ENCODE peak calls at places on chromosomes 16 and 17, in five cellular contexts. H is A549, S is hepatocyte, B is upper lobe of right lung, M is AG09309. A is an unnamed sample.

GRCh38 chr16:13919330-13919682 is 648 bp upstream of the ERCC4 start:
- DNase-seq in H (peak; percentile 40), S (peak; percentile 56), B (no peak), M (no peak), A (no peak)

GRCh38 chr17:77434136-77435114 is 293.7 kb downstream of the SEC14L1 start:
- DNase-seq in H (no peak), S (no peak), B (no peak), M (no peak), A (no peak)

GRCh38 chr16:29903579-29903978 is 3.3 kb downstream of the ASPHD1 start:
- DNase-seq in H (no peak), S (no peak), B (no peak), M (no peak), A (no peak)

GRCh38 chr17:48175692-48176450 is 68.3 kb downstream of the SNX11 start:
- DNase-seq in H (no peak), S (no peak), B (no peak), M (peak; percentile 34), A (no peak)

GRCh38 chr17:65433592-65433991 is 127.9 kb downstream of the AXIN2 start:
- DNase-seq in H (no peak), S (peak; percentile 45), B (no peak), M (no peak), A (no peak)

GRCh38 chr17:48841395-48841831 is 10.6 kb downstream of the CALCOCO2 start:
- DNase-seq in H (no peak), S (no peak), B (no peak), M (peak; percentile 38), A (no peak)

GRCh38 chr17:77325537-77325825 is 184.7 kb downstream of the SEC14L1 start:
- DNase-seq in H (no peak), S (no peak), B (no peak), M (no peak), A (no peak)

GRCh38 chr16:17416461-17417221 is 54.1 kb downstream of the XYLT1 start:
- DNase-seq in H (no peak), S (peak; percentile 24), B (peak; percentile 71), M (no peak), A (peak; percentile 78)

GRCh38 chr17:34252138-34252889 is 2.8 kb upstream of the CCL2 start:
- DNase-seq in H (peak; percentile 62), S (peak; percentile 84), B (peak; percentile 91), M (peak; percentile 80), A (peak; percentile 67)

GRCh38 chr16:69166946-69167930 is 19.7 kb upstream of the SNTB2 start:
- DNase-seq in H (no peak), S (no peak), B (no peak), M (no peak), A (no peak)

GRCh38 chr16:84720180-84720579 is 20.4 kb downstream of the USP10 start:
- DNase-seq in H (no peak), S (peak; percentile 48), B (no peak), M (no peak), A (no peak)

GRCh38 chr17:78114831-78115723 is 13.5 kb downstream of the TMC6 start:
- DNase-seq in H (no peak), S (no peak), B (no peak), M (no peak), A (no peak)

GRCh38 chr17:15237106-15237425 is 28.1 kb downstream of the PMP22 start:
- DNase-seq in H (no peak), S (no peak), B (no peak), M (no peak), A (no peak)

GRCh38 chr16:80570106-80570478 is 29.3 kb downstream of the DYNLRB2 start:
- DNase-seq in H (no peak), S (peak; percentile 19), B (no peak), M (no peak), A (no peak)

GRCh38 chr17:44074231-44074910 is 3.8 kb downstream of the G6PC3 start:
- DNase-seq in H (no peak), S (no peak), B (no peak), M (no peak), A (peak; percentile 56)

GRCh38 chr17:51540151-51540550 is 279.8 kb downstream of the UTP18 start:
- DNase-seq in H (no peak), S (no peak), B (no peak), M (no peak), A (no peak)

GRCh38 chr16:59611556-59611955 is 877.4 kb upstream of the GOT2 start:
- DNase-seq in H (no peak), S (no peak), B (no peak), M (no peak), A (no peak)

GRCh38 chr16:27706803-27707685 is 157.1 kb downstream of the KATNIP start:
- DNase-seq in H (no peak), S (no peak), B (peak; percentile 32), M (no peak), A (no peak)

GRCh38 chr17:33204701-33205100 is 88.4 kb downstream of the ASIC2 start:
- DNase-seq in H (no peak), S (no peak), B (no peak), M (no peak), A (no peak)

GRCh38 chr17:57889892-57890856 is 40.3 kb upstream of the MRPS23 start:
- DNase-seq in H (peak; percentile 83), S (no peak), B (peak; percentile 89), M (peak; percentile 63), A (peak; percentile 75)

GRCh38 chr17:57312242-57312641 is 55.9 kb downstream of the MSI2 start:
- DNase-seq in H (no peak), S (no peak), B (no peak), M (no peak), A (peak; percentile 45)

GRCh38 chr17:78291944-78292910 is 60.8 kb downstream of the TMEM235 start:
- DNase-seq in H (no peak), S (no peak), B (no peak), M (no peak), A (no peak)

GRCh38 chr16:89257281-89257731 is 39.8 kb downstream of the ZNF778 start:
- DNase-seq in H (no peak), S (no peak), B (no peak), M (no peak), A (peak; percentile 74)

GRCh38 chr16:85615014-85615851 is 2.1 kb downstream of the GSE1 start:
- DNase-seq in H (peak; percentile 43), S (peak; percentile 95), B (peak; percentile 96), M (no peak), A (peak; percentile 90)

GRCh38 chr16:31505483-31505882 is 2.7 kb downstream of the RUSF1 start:
- DNase-seq in H (no peak), S (no peak), B (no peak), M (no peak), A (no peak)

GRCh38 chr17:41975099-41976083 is 8.8 kb downstream of the CNP start:
- DNase-seq in H (no peak), S (no peak), B (no peak), M (no peak), A (no peak)

GRCh38 chr16:53080345-53081031 is 25.7 kb downstream of the CHD9 start:
- DNase-seq in H (peak; percentile 89), S (peak; percentile 85), B (no peak), M (peak; percentile 75), A (no peak)

GRCh38 chr16:88022076-88023042 is 71.1 kb downstream of the BANP start:
- DNase-seq in H (no peak), S (no peak), B (peak; percentile 33), M (no peak), A (no peak)

GRCh38 chr17:70230883-70231282 is 61.6 kb downstream of the KCNJ2 start:
- DNase-seq in H (no peak), S (no peak), B (no peak), M (no peak), A (no peak)

GRCh38 chr16:86575754-86576557 is 2.4 kb upstream of the FOXL1 start:
- DNase-seq in H (peak; percentile 67), S (peak; percentile 87), B (no peak), M (peak; percentile 84), A (peak; percentile 98)

GRCh38 chr17:78500806-78501205 is 76.4 kb downstream of the DNAH17 start:
- DNase-seq in H (no peak), S (no peak), B (peak; percentile 52), M (no peak), A (no peak)

GRCh38 chr17:43650471-43650870 is 11.3 kb downstream of the MEOX1 start:
- DNase-seq in H (no peak), S (no peak), B (no peak), M (no peak), A (no peak)

GRCh38 chr17:2084766-2085647 is 30.1 kb downstream of the HIC1 start:
- DNase-seq in H (no peak), S (peak; percentile 74), B (no peak), M (peak; percentile 89), A (no peak)
- H3K4me3 ChIP-seq in H (no peak overlapping the region), S (no peak overlapping the region), B (no peak overlapping the region), M (no peak overlapping the region), A (no peak overlapping the region)

GRCh38 chr17:40417258-40417608 is 463 bp downstream of the TOP2A start:
- DNase-seq in H (no peak), S (peak; percentile 38), B (no peak), M (no peak), A (peak; percentile 83)
- H3K4me3 ChIP-seq in H (peak overlapping the region; percentile 68), S (peak overlapping the region; percentile 38), B (peak overlapping the region; percentile 65), M (peak overlapping the region; percentile 64), A (peak overlapping the region; percentile 88)

GRCh38 chr17:81328489-81328888 is 33.4 kb upstream of the SLC38A10 start:
- DNase-seq in H (no peak), S (no peak), B (peak; percentile 83), M (no peak), A (no peak)

GRCh38 chr17:81329927-81330883 is 35.1 kb upstream of the SLC38A10 start:
- DNase-seq in H (peak; percentile 71), S (peak; percentile 78), B (peak; percentile 84), M (no peak), A (peak; percentile 92)

GRCh38 chr17:81330884-81331245 is 35.8 kb upstream of the SLC38A10 start:
- DNase-seq in H (no peak), S (no peak), B (no peak), M (no peak), A (no peak)

GRCh38 chr17:81328925-81329278 is 33.8 kb upstream of the SLC38A10 start:
- DNase-seq in H (peak; percentile 50), S (no peak), B (no peak), M (no peak), A (no peak)

GRCh38 chr17:81329279-81329926 is 34.3 kb upstream of the SLC38A10 start:
- DNase-seq in H (peak; percentile 99), S (peak; percentile 95), B (peak; percentile 94), M (peak; percentile 59), A (peak; percentile 96)
- H3K4me3 ChIP-seq in H (peak overlapping the region; percentile 30), S (no peak overlapping the region), B (peak overlapping the region; percentile 11), M (no peak overlapping the region), A (no peak overlapping the region)

DNA sequence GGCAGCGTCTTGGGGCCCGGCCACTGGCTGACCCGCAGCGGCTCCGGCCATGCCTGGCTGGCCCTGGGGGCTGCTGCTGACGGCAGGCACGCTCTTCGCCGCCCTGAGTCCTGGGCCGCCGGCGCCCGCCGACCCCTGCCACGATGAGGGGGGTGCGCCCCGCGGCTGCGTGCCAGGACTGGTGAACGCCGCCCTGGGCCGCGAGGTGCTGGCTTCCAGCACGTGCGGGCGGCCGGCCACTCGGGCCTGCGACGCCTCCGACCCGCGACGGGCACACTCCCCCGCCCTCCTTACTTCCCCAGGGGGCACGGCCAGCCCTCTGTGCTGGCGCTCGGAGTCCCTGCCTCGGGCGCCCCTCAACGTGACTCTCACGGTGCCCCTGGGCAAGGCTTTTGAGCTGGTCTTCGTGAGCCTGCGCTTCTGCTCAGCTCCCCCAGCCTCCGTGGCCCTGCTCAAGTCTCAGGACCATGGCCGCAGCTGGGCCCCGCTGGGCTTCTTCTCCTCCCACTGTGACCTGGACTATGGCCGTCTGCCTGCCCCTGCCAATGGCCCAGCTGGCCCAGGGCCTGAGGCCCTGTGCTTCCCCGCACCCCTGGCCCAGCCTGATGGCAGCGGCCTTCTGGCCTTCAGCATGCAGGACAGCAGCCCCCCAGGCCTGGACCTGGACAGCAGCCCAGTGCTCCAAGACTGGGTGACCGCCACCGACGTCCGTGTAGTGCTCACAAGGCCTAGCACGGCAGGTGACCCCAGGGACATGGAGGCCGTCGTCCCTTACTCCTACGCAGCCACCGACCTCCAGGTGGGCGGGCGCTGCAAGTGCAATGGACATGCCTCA is 773 bp downstream of the NTN3 start:
- DNase-seq in H (no peak), S (no peak), B (no peak), M (no peak), A (no peak)
- H3K4me3 ChIP-seq in H (no peak overlapping the region), S (peak overlapping the region; percentile 55), B (no peak overlapping the region), M (no peak overlapping the region), A (no peak overlapping the region)

A was measured in endodermal cell.